ENCODE peak calls at places on chromosomes 5 and 9, in nine cellular contexts. A, Y, V, N, F, X, I, D and R are unnamed samples.
A peak's percentile ranks its signal among the peaks of the same experiment; 100 is the strongest.

GRCh38 chr5:117652640-117653280 is 1078.1 kb upstream of the SEMA6A start:
- DNase-seq in F (no peak), D (no peak), N (no peak), A (no peak), V (no peak), I (no peak), Y (no peak), X (no peak), R (no peak)

GRCh38 chr9:131382850-131383729 is 10.8 kb upstream of the PRRC2B start:
- DNase-seq in D (no peak), I (peak; percentile 89), Y (no peak), F (peak; percentile 40), X (no peak), N (peak; percentile 73), V (no peak), A (peak; percentile 77), R (no peak)

GRCh38 chr5:135373747-135374515 is 25.1 kb downstream of the MACROH2A1 start:
- DNase-seq in V (no peak), I (no peak), X (no peak), D (no peak), A (no peak), Y (no peak), N (peak; percentile 68), F (no peak), R (no peak)

GRCh38 chr5:141039517-141039916 is 11.7 kb upstream of the PCDHB1 start:
- DNase-seq in F (no peak), D (no peak), A (no peak), X (no peak), V (no peak), Y (no peak), I (no peak), N (peak; percentile 9), R (no peak)

GRCh38 chr5:163407034-163407652 is 30.3 kb upstream of the CCNG1 start:
- DNase-seq in N (no peak), I (peak; percentile 73), A (no peak), V (peak; percentile 39), X (no peak), D (no peak), Y (no peak), F (peak; percentile 91), R (no peak)

GRCh38 chr9:115144706-115145105 is 26.7 kb upstream of the TNC start:
- DNase-seq in I (peak; percentile 71), V (no peak), F (no peak), N (no peak), Y (no peak), X (no peak), D (no peak), A (no peak), R (no peak)

GRCh38 chr5:73327908-73328455 is 120.6 kb downstream of the FOXD1 start:
- DNase-seq in I (peak; percentile 71), A (no peak), V (no peak), D (no peak), N (no peak), X (no peak), F (no peak), Y (no peak), R (no peak)

GRCh38 chr5:122673343-122673742 is 101.5 kb upstream of the SNX2 start:
- DNase-seq in V (no peak), F (no peak), N (peak; percentile 6), I (peak; percentile 13), Y (no peak), A (no peak), X (no peak), D (no peak), R (no peak)

GRCh38 chr5:45171563-45171962 is 362.8 kb downstream of the MRPS30 start:
- DNase-seq in N (no peak), V (no peak), A (no peak), F (no peak), D (no peak), X (no peak), I (no peak), Y (no peak), R (no peak)

GRCh38 chr5:124986667-124987066 is 240.2 kb upstream of the ZNF608 start:
- DNase-seq in I (peak; percentile 8), A (no peak), X (no peak), N (no peak), D (no peak), V (no peak), Y (no peak), F (no peak), R (no peak)

GRCh38 chr5:36181709-36182262 is 29.9 kb downstream of the SKP2 start:
- DNase-seq in V (no peak), F (no peak), D (no peak), I (no peak), X (no peak), Y (no peak), A (no peak), N (no peak), R (no peak)

GRCh38 chr9:90095682-90096081 is 490.9 kb downstream of the GADD45G start:
- DNase-seq in A (no peak), V (no peak), X (no peak), D (no peak), I (no peak), N (no peak), F (no peak), Y (no peak), R (no peak)

GRCh38 chr5:143440448-143441102 is 37.1 kb upstream of the NR3C1 start:
- DNase-seq in F (no peak), I (no peak), D (no peak), V (no peak), Y (no peak), N (no peak), A (no peak), X (no peak), R (no peak)

GRCh38 chr9:134434896-134435506 is 108.7 kb downstream of the RXRA start:
- DNase-seq in D (no peak), Y (peak; percentile 93), I (peak; percentile 96), A (peak; percentile 98), F (no peak), X (no peak), V (no peak), N (peak; percentile 99), R (peak; percentile 85)

DNA sequence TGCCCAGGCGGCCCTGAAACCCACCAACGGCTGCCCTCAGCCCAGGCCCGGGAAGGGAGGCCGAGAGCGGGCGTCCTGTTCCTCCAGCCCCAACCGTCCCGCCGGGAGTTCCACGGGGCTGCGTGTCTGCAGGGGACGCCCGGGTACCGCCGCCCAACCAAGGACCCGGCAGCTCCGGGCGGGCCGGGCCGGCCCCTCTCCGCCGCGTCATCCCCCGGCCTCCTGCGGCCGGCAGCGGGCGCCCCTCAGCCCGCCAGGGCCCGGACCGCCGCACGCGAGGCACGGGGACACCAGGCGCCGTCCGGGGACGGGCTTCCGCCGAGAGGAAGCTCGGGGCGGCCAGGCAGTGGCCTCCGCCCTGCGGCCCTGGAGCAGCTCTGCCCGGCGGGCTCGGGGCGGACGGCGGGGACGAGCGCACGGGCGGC is 432 bp downstream of the FBXW5 start:
- DNase-seq in Y (peak; percentile 48), F (no peak), D (peak; percentile 53), X (peak; percentile 31), N (no peak), V (peak; percentile 39), I (peak; percentile 47), A (peak; percentile 49), R (no peak)
- H3K27ac ChIP-seq in Y (peak overlapping the region; percentile 87), F (peak overlapping the region; percentile 44), D (peak overlapping the region; percentile 69), X (peak overlapping the region; percentile 48), N (peak overlapping the region; percentile 62), V (peak overlapping the region; percentile 93), I (peak overlapping the region; percentile 85), A (peak overlapping the region; percentile 87), R (peak overlapping the region; percentile 86)

DNA sequence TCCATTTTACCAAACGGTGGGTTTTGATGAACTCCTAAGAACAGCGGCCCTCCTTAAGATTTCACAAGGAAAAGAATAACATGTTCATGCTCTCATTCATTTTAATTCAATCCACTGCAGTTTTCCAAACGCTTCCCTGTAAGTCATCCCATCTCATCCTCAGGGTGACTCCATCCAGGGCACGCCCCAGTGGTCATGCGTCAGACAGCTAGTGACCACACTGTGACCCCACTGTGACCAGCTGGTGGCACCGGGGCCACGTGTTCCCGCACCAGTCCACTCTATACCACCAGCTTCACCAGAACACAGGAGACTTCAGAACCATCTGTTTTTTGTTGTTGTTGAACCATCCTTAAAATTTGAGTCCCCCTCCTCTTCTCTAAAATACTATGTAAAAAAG is 14.3 kb downstream of the ATPSCKMT start:
- DNase-seq in A (no peak), N (no peak), X (no peak), I (peak; percentile 43), V (no peak), Y (no peak), F (no peak), D (no peak), R (no peak)
- H3K27ac ChIP-seq in A (no peak overlapping the region), N (no peak overlapping the region), X (no peak overlapping the region), I (no peak overlapping the region), V (no peak overlapping the region), Y (no peak overlapping the region), F (no peak overlapping the region), D (no peak overlapping the region), R (no peak overlapping the region)

DNA sequence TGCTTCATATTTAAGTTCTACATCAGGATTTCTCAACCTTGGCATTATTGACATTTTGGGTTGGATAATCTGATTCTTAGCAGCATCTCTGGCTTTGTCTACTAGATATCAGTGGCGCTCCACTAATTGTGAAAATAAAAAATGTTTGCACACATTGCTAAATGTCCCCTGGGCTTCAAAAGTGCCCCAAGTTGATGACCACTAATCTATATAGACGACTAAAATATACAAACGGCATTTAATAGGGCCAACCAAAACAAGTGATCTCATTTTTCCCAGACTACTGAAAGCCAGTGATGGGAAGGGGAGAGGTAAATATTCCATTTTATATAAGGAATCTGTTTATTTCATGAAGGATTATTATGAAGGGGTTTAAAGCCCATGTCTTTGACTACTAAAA is 118.6 kb downstream of the HOMER1 start:
- DNase-seq in X (no peak), F (no peak), I (no peak), N (no peak), A (no peak), D (no peak), V (no peak), Y (no peak), R (no peak)
- H3K27ac ChIP-seq in X (no peak overlapping the region), F (no peak overlapping the region), I (no peak overlapping the region), N (no peak overlapping the region), A (no peak overlapping the region), D (no peak overlapping the region), V (no peak overlapping the region), Y (no peak overlapping the region), R (no peak overlapping the region)

GRCh38 chr9:79571309-79572031 is at the start of gene TLE4:
- DNase-seq in A (peak; percentile 100), N (peak; percentile 100), F (peak; percentile 100), V (peak; percentile 100), X (peak; percentile 100), D (peak; percentile 99), Y (peak; percentile 99), I (peak; percentile 100), R (peak; percentile 100)

GRCh38 chr9:79568337-79569084 is 3.3 kb upstream of the TLE4 start:
- DNase-seq in D (no peak), A (no peak), Y (no peak), N (no peak), I (no peak), X (no peak), V (peak; percentile 42), F (peak; percentile 66), R (no peak)

GRCh38 chr9:79567671-79568098 is 4.1 kb upstream of the TLE4 start:
- DNase-seq in I (no peak), F (no peak), Y (no peak), N (peak; percentile 30), A (no peak), X (no peak), D (no peak), V (no peak), R (no peak)

GRCh38 chr9:79570449-79571308 is 1.1 kb upstream of the TLE4 start:
- DNase-seq in V (peak; percentile 38), Y (peak; percentile 34), X (peak; percentile 29), N (peak; percentile 22), F (peak; percentile 15), I (peak; percentile 63), A (peak; percentile 36), D (peak; percentile 51), R (no peak)

GRCh38 chr9:79569814-79570448 is 1.8 kb upstream of the TLE4 start:
- DNase-seq in V (no peak), I (no peak), N (no peak), Y (no peak), X (no peak), F (no peak), A (no peak), D (no peak), R (no peak)
- H3K27ac ChIP-seq in V (peak overlapping the region; percentile 77), I (peak overlapping the region; percentile 4), N (no peak overlapping the region), Y (peak overlapping the region; percentile 71), X (no peak overlapping the region), F (no peak overlapping the region), A (no peak overlapping the region), D (no peak overlapping the region), R (peak overlapping the region; percentile 97)